ENCODE peak calls at places on chromosomes 4 and X, in five cellular contexts. K is upper lobe of right lung, R is mesothelial cell of epicardium, U is Calu3, H is endothelial cell. C is an unnamed sample.

GRCh38 chr4:5843573-5844239 is 49.2 kb downstream of the CRMP1 start:
- DNase-seq in K (no peak), R (no peak), U (no peak), H (no peak), C (no peak)

GRCh38 chrX:109886122-109886761 is 116.7 kb upstream of the TMEM164 start:
- DNase-seq in K (no peak), R (no peak), U (peak; percentile 43), H (peak; percentile 38), C (no peak)

GRCh38 chrX:74585766-74586165 is 28.7 kb downstream of the RLIM start:
- DNase-seq in K (no peak), R (no peak), U (no peak), H (no peak), C (no peak)

GRCh38 chr4:114688063-114688462 is 89.5 kb downstream of the UGT8 start:
- DNase-seq in K (no peak), R (no peak), U (no peak), H (no peak), C (no peak)

GRCh38 chrX:7987160-7987992 is 60.2 kb upstream of the PNPLA4 start:
- DNase-seq in K (no peak), R (no peak), U (no peak), H (no peak), C (no peak)

GRCh38 chr4:159481936-159482335 is 379.1 kb downstream of the RAPGEF2 start:
- DNase-seq in K (no peak), R (no peak), U (no peak), H (no peak), C (no peak)

GRCh38 chr4:69731261-69731660 is 29.2 kb downstream of the SULT1B1 start:
- DNase-seq in K (no peak), R (no peak), U (no peak), H (no peak), C (no peak)

GRCh38 chr4:176123710-176124407 is 58.2 kb downstream of the WDR17 start:
- DNase-seq in K (no peak), R (no peak), U (peak; percentile 9), H (peak; percentile 15), C (no peak)

GRCh38 chrX:120120223-120120622 is 4.5 kb upstream of the RHOXF1 start:
- DNase-seq in K (peak; percentile 67), R (no peak), U (no peak), H (no peak), C (no peak)

GRCh38 chr4:101695176-101695575 is 95.4 kb upstream of the BANK1 start:
- DNase-seq in K (no peak), R (no peak), U (no peak), H (no peak), C (no peak)

GRCh38 chrX:11406109-11406755 is 113.0 kb downstream of the AMELX start:
- DNase-seq in K (no peak), R (no peak), U (no peak), H (no peak), C (no peak)

GRCh38 chr4:107519057-107519456 is 201.0 kb downstream of the PAPSS1 start:
- DNase-seq in K (no peak), R (no peak), U (peak; percentile 27), H (peak; percentile 33), C (no peak)

GRCh38 chrX:29687687-29688086 is 527.7 kb upstream of the MAGEB2 start:
- DNase-seq in K (no peak), R (no peak), U (no peak), H (no peak), C (no peak)

GRCh38 chr4:8690216-8690786 is 97.7 kb downstream of the CPZ start:
- DNase-seq in K (peak; percentile 49), R (peak; percentile 16), U (no peak), H (no peak), C (no peak)

GRCh38 chrX:135741192-135741715 is 26.7 kb downstream of the CT45A3 start:
- DNase-seq in K (no peak), R (no peak), U (no peak), H (no peak), C (no peak)

GRCh38 chrX:5823861-5824260 is 404.8 kb downstream of the NLGN4X start:
- DNase-seq in K (no peak), R (no peak), U (no peak), H (no peak), C (no peak)

GRCh38 chr4:986428-986948 is 356 bp upstream of the IDUA start:
- DNase-seq in K (no peak), R (no peak), U (no peak), H (no peak), C (no peak)

GRCh38 chr4:10160280-10160856 is 43.8 kb upstream of the WDR1 start:
- DNase-seq in K (no peak), R (no peak), U (no peak), H (peak; percentile 22), C (no peak)

GRCh38 chr4:6916587-6917444 is 7.2 kb downstream of the TBC1D14 start:
- DNase-seq in K (no peak), R (no peak), U (peak; percentile 30), H (no peak), C (no peak)

GRCh38 chrX:13938766-13939530 is 90.7 kb downstream of the GEMIN8 start:
- DNase-seq in K (no peak), R (no peak), U (no peak), H (no peak), C (no peak)
- TF ChIP-seq CTCF in K (no peak), R (no peak), U (no peak), H (no peak), C (no peak)

DNA sequence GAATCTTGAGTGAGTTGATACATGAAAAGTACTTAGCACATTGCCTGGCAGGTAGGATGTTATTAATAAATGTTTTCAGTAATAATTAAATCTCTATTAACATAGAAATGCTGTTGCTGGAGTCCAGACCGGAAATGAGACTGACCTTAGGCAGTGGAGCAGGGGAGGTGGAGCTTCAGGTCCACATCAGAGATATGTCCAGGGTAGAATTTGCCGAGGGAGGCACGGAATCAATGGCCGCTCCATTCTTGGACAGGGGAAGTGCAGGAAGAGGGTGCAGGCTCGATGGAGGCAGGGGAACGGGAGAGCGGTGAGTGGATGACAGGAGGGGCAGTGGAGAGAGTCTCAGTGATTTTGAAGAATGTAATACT is 107.3 kb downstream of the GATB start:
- DNase-seq in K (no peak), R (no peak), U (no peak), H (no peak), C (no peak)
- TF ChIP-seq CTCF in K (no peak), R (no peak), U (no peak), H (no peak), C (no peak)

GRCh38 chr4:108833041-108833440 is 70.2 kb upstream of the ETNPPL start:
- DNase-seq in K (no peak), R (no peak), U (no peak), H (no peak), C (no peak)
- TF ChIP-seq CTCF in K (no peak), R (no peak), U (no peak), H (no peak), C (no peak)

DNA sequence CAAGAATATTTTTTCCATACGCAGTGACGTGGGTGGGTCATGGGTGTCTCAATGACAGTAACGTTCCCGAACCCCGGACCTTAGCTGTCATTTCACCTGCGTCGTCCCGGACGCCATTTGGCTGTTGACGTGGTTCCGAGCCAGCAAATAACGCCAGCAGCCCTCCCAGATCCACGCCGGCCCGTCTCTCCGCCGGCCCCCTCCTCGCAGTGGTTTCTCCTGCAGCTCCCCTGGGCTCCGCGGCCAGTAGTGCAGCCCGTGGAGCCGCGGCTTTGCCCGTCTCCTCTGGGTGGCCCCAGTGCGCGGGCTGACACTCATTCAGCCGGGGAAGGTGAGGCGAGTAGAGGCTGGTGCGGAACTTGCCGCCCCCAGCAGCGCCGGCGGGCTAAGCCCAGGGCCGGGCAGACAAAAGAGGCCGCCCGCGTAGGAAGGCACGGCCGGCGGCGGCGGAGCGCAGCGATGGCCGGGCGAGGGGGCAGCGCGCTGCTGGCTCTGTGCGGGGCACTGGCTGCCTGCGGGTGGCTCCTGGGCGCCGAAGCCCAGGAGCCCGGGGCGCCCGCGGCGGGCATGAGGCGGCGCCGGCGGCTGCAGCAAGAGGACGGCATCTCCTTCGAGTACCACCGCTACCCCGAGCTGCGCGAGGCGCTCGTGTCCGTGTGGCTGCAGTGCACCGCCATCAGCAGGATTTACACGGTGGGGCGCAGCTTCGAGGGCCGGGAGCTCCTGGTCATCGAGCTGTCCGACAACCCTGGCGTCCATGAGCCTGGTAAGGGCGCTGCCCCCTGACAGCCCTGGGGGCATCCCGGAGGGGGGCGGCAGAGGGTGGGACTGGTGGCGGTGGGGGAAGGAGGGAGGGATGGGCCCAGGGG is at the start of gene CPE:
- DNase-seq in K (peak; percentile 90), R (peak; percentile 59), U (peak; percentile 78), H (peak; percentile 77), C (peak; percentile 40)
- TF ChIP-seq CTCF in K (peak; percentile 48), R (no peak), U (peak; percentile 37), H (no peak), C (no peak)

DNA sequence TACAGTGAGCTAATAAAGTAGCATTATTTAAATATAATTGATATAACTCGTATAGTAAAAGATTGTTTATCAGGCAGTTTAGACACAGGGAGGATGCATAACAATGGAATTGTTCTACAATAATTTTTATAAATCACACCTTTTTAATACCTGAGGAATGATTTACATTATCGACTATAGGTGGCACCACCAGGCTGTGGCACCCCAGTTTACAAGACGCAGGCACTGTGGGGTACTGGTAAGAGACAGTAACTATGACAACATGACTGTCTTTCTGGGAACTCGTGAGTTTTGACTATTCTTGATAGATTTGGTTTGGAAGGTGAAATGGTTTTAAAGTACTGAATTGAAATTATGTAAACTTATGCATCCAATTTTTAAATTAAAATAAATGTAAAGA is 27.1 kb upstream of the STBD1 start:
- DNase-seq in K (no peak), R (no peak), U (no peak), H (no peak), C (no peak)
- TF ChIP-seq CTCF in K (peak; percentile 10), R (no peak), U (no peak), H (no peak), C (no peak)

GRCh38 chrX:32116047-32116446 is 1044.2 kb upstream of the FTHL17 start:
- DNase-seq in K (no peak), R (no peak), U (peak; percentile 1), H (no peak), C (no peak)
- TF ChIP-seq CTCF in K (no peak), R (no peak), U (no peak), H (peak; percentile 14), C (no peak)

GRCh38 chr4:152015597-152016324 is 255.0 kb upstream of the GATB start:
- DNase-seq in K (no peak), R (no peak), U (no peak), H (no peak), C (no peak)

GRCh38 chr4:152016325-152016665 is 255.5 kb upstream of the GATB start:
- DNase-seq in K (no peak), R (no peak), U (no peak), H (no peak), C (no peak)

GRCh38 chr4:152023674-152024073 is 262.9 kb upstream of the GATB start:
- DNase-seq in K (no peak), R (no peak), U (no peak), H (no peak), C (no peak)

GRCh38 chr4:152021788-152022438 is 261.1 kb upstream of the GATB start:
- DNase-seq in K (no peak), R (no peak), U (no peak), H (no peak), C (no peak)

DNA sequence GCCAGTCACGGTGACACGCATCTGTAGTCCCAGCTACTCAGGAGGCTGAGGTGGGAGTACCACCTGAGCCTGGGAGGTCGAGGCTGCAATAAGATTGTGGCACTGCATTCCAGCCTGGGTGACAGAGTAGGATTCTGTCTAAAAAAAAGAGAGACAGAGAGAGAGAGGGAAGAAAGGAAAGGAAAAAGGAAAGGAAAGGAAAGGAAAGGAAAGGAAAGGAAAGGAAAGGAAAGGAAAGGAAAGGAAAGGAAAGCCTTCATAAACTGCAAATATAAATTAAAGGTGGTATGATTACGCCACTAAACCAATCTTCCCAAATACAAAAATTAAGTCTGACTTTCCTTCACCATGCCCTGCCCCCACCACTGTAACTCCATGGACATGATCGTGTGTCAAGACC is 259.3 kb upstream of the GATB start:
- DNase-seq in K (no peak), R (no peak), U (no peak), H (no peak), C (no peak)
- TF ChIP-seq CTCF in K (no peak), R (no peak), U (no peak), H (no peak), C (no peak)